ENCODE peak calls at places on chromosomes 11 and 22, in nine cellular contexts. O is GM23338; G is astrocyte; H is iris pigment epithelial cell; Y is CD8-positive, alpha-beta memory T cell; J is transverse colon; K is stimulated activated naive CD4-positive, alpha-beta T cell; S is AG20443; D is AG08395. F is an unnamed sample.

GRCh38 chr22:19843107-19843856 is 11.4 kb downstream of the GNB1L start:
- DNase-seq in G (no peak), D (no peak), H (no peak), Y (no peak), J (no peak), S (no peak), O (no peak), K (no peak), F (no peak)

GRCh38 chr11:119618208-119618909 is 110.6 kb downstream of the NECTIN1 start:
- DNase-seq in G (no peak), D (no peak), K (no peak), H (no peak), Y (no peak), J (peak; percentile 24), O (no peak), S (no peak), F (peak; percentile 38)

GRCh38 chr11:125069008-125069407 is 5.9 kb downstream of the SLC37A2 start:
- DNase-seq in D (no peak), K (no peak), J (no peak), G (peak; percentile 29), Y (no peak), H (peak; percentile 20), S (no peak), O (no peak), F (no peak)

GRCh38 chr11:27610287-27610686 is 90.0 kb downstream of the BDNF start:
- DNase-seq in O (peak; percentile 44), G (no peak), K (no peak), J (no peak), D (no peak), S (no peak), H (no peak), Y (no peak), F (no peak)

GRCh38 chr11:111981270-111981669 is 43.9 kb upstream of the DLAT start:
- DNase-seq in G (no peak), D (no peak), H (no peak), O (no peak), S (no peak), K (no peak), Y (no peak), J (no peak), F (no peak)

GRCh38 chr11:63017306-63017974 is 1.8 kb upstream of the SLC22A8 start:
- DNase-seq in Y (no peak), O (no peak), S (no peak), K (no peak), H (no peak), G (no peak), D (no peak), J (no peak), F (no peak)

GRCh38 chr11:13260196-13260962 is 17.2 kb upstream of the BMAL1 start:
- DNase-seq in G (peak; percentile 8), D (peak; percentile 24), O (peak; percentile 28), J (no peak), S (peak; percentile 31), K (no peak), H (peak; percentile 17), Y (no peak), F (no peak)

GRCh38 chr11:79179087-79179486 is 261.7 kb downstream of the TENM4 start:
- DNase-seq in G (no peak), Y (no peak), K (no peak), J (no peak), H (no peak), O (no peak), S (no peak), D (no peak), F (no peak)

GRCh38 chr11:2554338-2555240 is 109.8 kb downstream of the KCNQ1 start:
- DNase-seq in Y (no peak), D (no peak), S (no peak), O (no peak), J (peak; percentile 2), K (no peak), H (peak; percentile 4), G (no peak), F (no peak)

GRCh38 chr22:39617342-39617741 is 46.8 kb downstream of the CACNA1I start:
- DNase-seq in H (no peak), Y (no peak), S (no peak), G (no peak), D (no peak), J (no peak), O (peak; percentile 27), K (no peak), F (no peak)

GRCh38 chr11:17531818-17532131 is 12.4 kb downstream of the USH1C start:
- DNase-seq in D (peak; percentile 26), H (peak; percentile 77), K (no peak), G (no peak), J (peak; percentile 31), O (no peak), Y (no peak), S (peak; percentile 27), F (peak; percentile 18)

GRCh38 chr11:71928739-71929443 is at the start of gene RNF121:
- DNase-seq in Y (peak; percentile 97), H (peak; percentile 97), G (peak; percentile 90), J (peak; percentile 98), D (peak; percentile 98), O (peak; percentile 99), K (peak; percentile 96), S (peak; percentile 98), F (peak; percentile 99)

GRCh38 chr11:35237860-35238715 is 99.1 kb downstream of the CD44 start:
- DNase-seq in Y (peak; percentile 49), K (peak; percentile 38), J (peak; percentile 54), S (no peak), H (peak; percentile 65), D (no peak), O (peak; percentile 96), G (no peak), F (no peak)

GRCh38 chr11:71395010-71395560 is 53.1 kb downstream of the DHCR7 start:
- DNase-seq in D (no peak), K (no peak), O (no peak), G (no peak), S (no peak), Y (no peak), H (no peak), J (no peak), F (no peak)

GRCh38 chr11:32297629-32298028 is 137.7 kb downstream of the WT1 start:
- DNase-seq in D (peak; percentile 57), J (no peak), S (peak; percentile 62), Y (no peak), G (peak; percentile 9), H (peak; percentile 72), K (no peak), O (peak; percentile 14), F (no peak)

GRCh38 chr11:58688779-58689503 is 42.8 kb downstream of the GLYAT start:
- DNase-seq in K (no peak), D (no peak), S (no peak), J (no peak), G (no peak), Y (no peak), H (peak; percentile 12), O (no peak), F (no peak)

GRCh38 chr22:48493733-48494132 is 1333.9 kb downstream of the BRD1 start:
- DNase-seq in D (no peak), O (no peak), G (no peak), J (no peak), Y (no peak), H (no peak), S (no peak), K (no peak), F (no peak)

GRCh38 chr11:131186629-131187075 is 183.8 kb upstream of the NTM start:
- DNase-seq in D (no peak), Y (no peak), G (no peak), J (no peak), O (peak; percentile 51), K (no peak), S (no peak), H (no peak), F (no peak)

GRCh38 chr11:125335101-125335500 is 161.0 kb downstream of the FEZ1 start:
- DNase-seq in G (no peak), Y (no peak), J (no peak), D (no peak), O (no peak), K (no peak), S (no peak), H (no peak), F (no peak)

GRCh38 chr11:83195176-83195531 is 1.6 kb downstream of the ANKRD42 start:
- DNase-seq in G (no peak), S (no peak), O (no peak), J (no peak), D (no peak), K (no peak), H (no peak), Y (no peak), F (no peak)

GRCh38 chr11:119612814-119613213 is 116.2 kb downstream of the NECTIN1 start:
- DNase-seq in O (no peak), S (no peak), Y (no peak), G (no peak), K (no peak), J (no peak), H (no peak), D (no peak), F (no peak)

GRCh38 chr22:30253205-30253852 is 6.8 kb upstream of the LIF start:
- DNase-seq in J (peak; percentile 82), O (no peak), S (no peak), D (peak; percentile 26), H (no peak), K (no peak), Y (no peak), G (peak; percentile 69), F (peak; percentile 84)

GRCh38 chr11:108645956-108646355 is 18.9 kb upstream of the DDX10 start:
- DNase-seq in G (no peak), O (no peak), D (no peak), J (no peak), S (no peak), Y (no peak), H (no peak), K (no peak), F (no peak)

GRCh38 chr11:12397953-12398352 is 20.6 kb downstream of the PARVA start:
- DNase-seq in S (peak; percentile 91), D (peak; percentile 96), J (peak; percentile 50), G (peak; percentile 99), Y (no peak), O (no peak), K (no peak), H (peak; percentile 90), F (peak; percentile 17)

GRCh38 chr11:76257040-76257730 is 50.9 kb upstream of the WNT11 start:
- DNase-seq in S (no peak), O (no peak), Y (no peak), G (no peak), J (no peak), D (no peak), H (no peak), K (no peak), F (peak; percentile 33)

GRCh38 chr11:64967376-64967775 is 4.5 kb downstream of the MAJIN start:
- DNase-seq in D (no peak), Y (no peak), K (no peak), O (no peak), H (no peak), G (no peak), J (no peak), S (no peak), F (no peak)

GRCh38 chr11:122089111-122089510 is 26.9 kb downstream of the BLID start:
- DNase-seq in O (no peak), K (no peak), G (no peak), Y (no peak), J (no peak), S (no peak), D (no peak), H (no peak), F (no peak)

GRCh38 chr11:17383466-17383865 is 5.0 kb downstream of the KCNJ11 start:
- DNase-seq in D (no peak), K (no peak), H (peak; percentile 29), G (no peak), J (no peak), Y (no peak), S (no peak), O (no peak), F (no peak)

GRCh38 chr11:799641-800316 is 1.7 kb upstream of the SLC25A22 start:
- DNase-seq in H (no peak), O (no peak), D (no peak), J (no peak), G (no peak), Y (no peak), K (no peak), S (no peak), F (no peak)

GRCh38 chr11:33691051-33691864 is 9.4 kb downstream of the C11orf91 start:
- DNase-seq in H (no peak), G (no peak), K (no peak), Y (no peak), D (no peak), J (peak; percentile 11), S (no peak), O (no peak), F (no peak)

GRCh38 chr11:111384494-111384893 is 5.4 kb upstream of the POU2AF1 start:
- DNase-seq in O (no peak), K (no peak), S (no peak), G (no peak), J (no peak), D (no peak), Y (no peak), H (peak; percentile 21), F (no peak)